ENCODE peak calls at places on chromosome 13, in ten cellular contexts. Q is dorsolateral prefrontal cortex, M is uterus, F is thoracic aorta, B is RWPE1, D is colonic mucosa, I is Peyer's patch, Z is cardiac fibroblast, W is endothelial cell, K is breast epithelium. A is an unnamed sample.

GRCh38 chr13:87331178-87331577 is 340.0 kb upstream of the SLITRK5 start:
- DNase-seq in M (no peak), Z (peak), I (no peak), B (peak), F (no peak), K (no peak), D (no peak), Q (no peak), W (no peak), A (no peak)

GRCh38 chr13:35512271-35512920 is 35.9 kb upstream of the MAB21L1 start:
- DNase-seq in Q (no peak), M (peak), Z (peak), F (no peak), B (peak), W (no peak), I (no peak), D (no peak), K (no peak), A (no peak)

GRCh38 chr13:40665754-40666057 is 735 bp downstream of the FOXO1 start:
- DNase-seq in Z (no peak), D (no peak), Q (no peak), B (peak), F (no peak), K (no peak), M (no peak), W (no peak), I (no peak), A (no peak)

GRCh38 chr13:93882086-93882651 is 597.3 kb downstream of the DCT start:
- DNase-seq in F (no peak), D (no peak), I (no peak), K (no peak), M (no peak), W (no peak), Z (no peak), Q (no peak), B (no peak), A (no peak)

GRCh38 chr13:73365681-73366080 is 306.9 kb downstream of the KLF5 start:
- DNase-seq in Z (no peak), M (no peak), Q (no peak), K (no peak), F (no peak), I (no peak), W (no peak), B (peak), D (no peak), A (no peak)

GRCh38 chr13:77599351-77599750 is 63.8 kb downstream of the SCEL start:
- DNase-seq in M (no peak), Z (no peak), I (no peak), W (no peak), F (no peak), B (no peak), K (no peak), D (no peak), Q (no peak), A (no peak)

GRCh38 chr13:33032037-33032625 is 15.9 kb downstream of the KL start:
- DNase-seq in K (no peak), D (no peak), W (no peak), Z (no peak), F (no peak), I (no peak), Q (no peak), M (no peak), B (no peak), A (no peak)

GRCh38 chr13:19864018-19864338 is 529 bp upstream of the ZMYM5 start:
- DNase-seq in D (peak), Z (peak), M (peak), I (peak), W (peak), B (no peak), F (no peak), Q (peak), K (peak), A (peak)

GRCh38 chr13:19088416-19088815 is 93.2 kb downstream of the TUBA3C start:
- DNase-seq in B (no peak), Q (no peak), I (no peak), K (no peak), M (no peak), F (no peak), D (no peak), Z (no peak), W (no peak), A (no peak)

GRCh38 chr13:54676526-54677113 is 1648.0 kb downstream of the OLFM4 start:
- DNase-seq in I (no peak), F (no peak), K (no peak), Q (no peak), M (no peak), D (no peak), Z (no peak), B (no peak), W (no peak), A (no peak)

GRCh38 chr13:39876258-39876657 is 220.8 kb downstream of the COG6 start:
- DNase-seq in I (no peak), W (no peak), K (no peak), F (no peak), B (peak), D (no peak), Z (peak), M (no peak), Q (no peak), A (no peak)

GRCh38 chr13:73754241-73754640 is 380.0 kb downstream of the KLF12 start:
- DNase-seq in Q (no peak), Z (no peak), K (no peak), F (no peak), I (no peak), M (no peak), B (no peak), D (no peak), W (no peak), A (no peak)

GRCh38 chr13:113216165-113217056 is 7.0 kb downstream of the CUL4A start:
- DNase-seq in W (no peak), M (no peak), Z (peak), B (peak), D (peak), K (no peak), I (no peak), F (no peak), Q (no peak), A (peak)

GRCh38 chr13:94842901-94843300 is 130.6 kb upstream of the SOX21 start:
- DNase-seq in Q (no peak), F (no peak), D (no peak), M (no peak), B (no peak), I (no peak), W (no peak), K (no peak), Z (no peak), A (no peak)

GRCh38 chr13:112747256-112747655 is 57.4 kb downstream of the ATP11A start:
- DNase-seq in F (no peak), W (no peak), I (no peak), Z (no peak), D (no peak), M (no peak), K (no peak), Q (no peak), B (no peak), A (no peak)

GRCh38 chr13:64154514-64154913 is 2738.9 kb upstream of the PCDH20 start:
- DNase-seq in Q (no peak), F (no peak), D (no peak), B (no peak), I (no peak), M (no peak), W (no peak), K (no peak), Z (peak), A (no peak)

GRCh38 chr13:82571653-82572052 is 1310.6 kb downstream of the SLITRK1 start:
- DNase-seq in F (no peak), Q (no peak), K (no peak), W (no peak), I (no peak), M (no peak), B (no peak), Z (no peak), D (no peak), A (no peak)

GRCh38 chr13:29073762-29074161 is 253.6 kb downstream of the MTUS2 start:
- DNase-seq in K (no peak), W (no peak), M (no peak), F (no peak), Z (no peak), D (no peak), Q (no peak), I (no peak), B (no peak), A (no peak)

GRCh38 chr13:104635879-104636278 is 1569.7 kb upstream of the SLC10A2 start:
- DNase-seq in W (no peak), D (no peak), B (no peak), Q (no peak), M (no peak), K (no peak), F (no peak), Z (no peak), I (no peak), A (no peak)

GRCh38 chr13:45691251-45691650 is 10.9 kb upstream of the CBY2 start:
- DNase-seq in I (no peak), B (no peak), Z (no peak), D (no peak), K (no peak), Q (no peak), M (no peak), W (no peak), F (no peak), A (no peak)

GRCh38 chr13:83622422-83622784 is 259.9 kb downstream of the SLITRK1 start:
- DNase-seq in D (no peak), Q (no peak), M (no peak), F (no peak), W (no peak), I (no peak), B (peak), Z (no peak), K (no peak), A (no peak)

GRCh38 chr13:45482571-45483173 is 17.9 kb downstream of the COG3 start:
- DNase-seq in Q (no peak), W (no peak), D (no peak), F (no peak), K (no peak), I (no peak), Z (peak), M (no peak), B (peak), A (no peak)

GRCh38 chr13:62300021-62300420 is 884.4 kb upstream of the PCDH20 start:
- DNase-seq in Q (no peak), K (no peak), Z (no peak), W (no peak), D (no peak), I (no peak), B (no peak), F (no peak), M (no peak), A (no peak)

GRCh38 chr13:29844441-29844840 is 6.0 kb downstream of the UBL3 start:
- DNase-seq in Q (no peak), D (no peak), F (no peak), B (no peak), W (no peak), K (no peak), M (no peak), I (no peak), Z (no peak), A (no peak)

GRCh38 chr13:31965361-31966066 is 66.1 kb upstream of the FRY start:
- DNase-seq in B (no peak), Z (peak), I (no peak), D (no peak), Q (no peak), F (no peak), W (no peak), M (no peak), K (no peak), A (no peak)

GRCh38 chr13:44128522-44128921 is 245.1 kb upstream of the SERP2 start:
- DNase-seq in F (no peak), W (no peak), Z (no peak), I (no peak), M (peak), D (no peak), Q (peak), B (no peak), K (no peak), A (peak)

GRCh38 chr13:46728777-46729176 is 68.2 kb downstream of the ESD start:
- DNase-seq in F (no peak), W (peak), K (no peak), M (no peak), Z (no peak), Q (no peak), B (no peak), I (no peak), D (no peak), A (no peak)

GRCh38 chr13:63287926-63288325 is 1872.3 kb upstream of the PCDH20 start:
- DNase-seq in Z (no peak), W (no peak), B (no peak), K (no peak), Q (no peak), I (no peak), F (no peak), D (no peak), M (no peak), A (no peak)

GRCh38 chr13:106393776-106394175 is 141.7 kb downstream of the EFNB2 start:
- DNase-seq in F (no peak), D (no peak), Z (no peak), M (no peak), B (peak), I (no peak), W (no peak), Q (no peak), K (no peak), A (no peak)

GRCh38 chr13:75744127-75744526 is 108.0 kb downstream of the LMO7 start:
- DNase-seq in K (no peak), D (no peak), W (no peak), F (no peak), Q (no peak), Z (peak), B (no peak), I (no peak), M (no peak), A (no peak)

GRCh38 chr13:31053098-31053497 is 108.6 kb downstream of the HSPH1 start:
- DNase-seq in W (no peak), M (no peak), I (no peak), Z (peak), B (no peak), D (no peak), Q (no peak), F (no peak), K (peak), A (no peak)

DNA sequence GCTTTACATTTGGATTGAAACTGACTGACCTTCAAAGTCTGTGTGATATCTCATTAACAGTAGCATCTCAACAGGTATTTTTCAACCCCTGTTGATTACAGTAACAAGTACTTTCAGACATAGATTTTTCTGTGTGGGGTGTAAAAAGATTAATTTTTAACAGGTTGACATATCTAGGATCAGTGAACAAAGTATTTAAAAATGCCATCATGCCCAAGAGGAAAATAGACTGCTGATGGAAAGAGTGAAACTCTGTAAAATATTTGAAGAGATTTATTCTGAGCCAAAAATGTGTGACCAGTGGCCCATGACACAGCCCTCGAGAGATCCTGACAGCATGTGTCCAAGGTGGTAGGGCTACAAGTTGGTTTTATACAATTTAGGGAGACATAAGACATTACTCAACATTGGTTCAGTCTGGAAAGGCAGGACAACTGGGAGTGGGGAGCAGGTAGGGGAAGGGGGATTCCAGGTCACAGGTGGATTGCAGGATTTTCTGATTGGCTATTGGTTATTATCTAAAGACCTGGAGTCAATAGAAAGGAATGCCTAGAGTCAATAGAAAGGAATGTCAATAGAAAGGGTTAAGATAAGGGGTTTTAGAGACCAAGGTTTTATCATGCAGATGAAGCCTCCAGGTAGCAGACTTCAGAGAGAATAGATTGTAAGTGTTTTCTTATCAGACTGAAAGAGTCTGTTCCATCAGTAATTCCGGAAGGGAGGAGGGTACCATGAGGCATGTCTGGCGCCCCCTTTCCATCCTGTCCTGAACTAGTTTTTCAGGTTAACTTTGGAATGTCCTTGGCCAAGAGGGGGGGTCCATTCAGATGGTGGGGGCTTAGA is 29.1 kb downstream of the TNFRSF19 start:
- DNase-seq in M (no peak), Q (no peak), I (no peak), F (no peak), B (no peak), Z (no peak), K (no peak), W (no peak), D (no peak), A (no peak)
- TF ChIP-seq CTCF in M (no peak), Q (no peak), I (no peak), F (no peak), B (no peak), Z (no peak), K (no peak), W (no peak), D (no peak), A (no peak)

DNA sequence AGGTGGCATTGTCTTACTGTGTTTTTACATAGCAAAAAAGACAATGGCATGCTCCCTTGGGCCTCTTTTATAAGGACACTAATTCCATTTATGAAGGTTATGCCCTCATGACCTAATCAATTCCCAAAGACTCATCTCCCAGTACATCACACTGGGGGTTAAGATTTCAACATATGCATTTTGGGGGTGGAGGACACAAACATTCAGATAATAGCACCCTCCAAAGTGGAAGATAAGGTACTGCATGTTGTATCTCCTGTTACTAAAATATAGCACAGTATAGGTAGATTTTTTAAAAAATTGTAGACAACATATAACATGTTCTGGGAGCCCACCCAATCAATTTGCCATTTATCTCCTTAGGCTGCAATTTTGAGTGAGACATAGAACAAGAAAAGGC is 221.2 kb downstream of the LIG4 start:
- DNase-seq in F (no peak), Q (no peak), K (no peak), Z (no peak), I (no peak), W (no peak), B (no peak), D (no peak), M (no peak), A (no peak)
- TF ChIP-seq CTCF in F (no peak), Q (no peak), K (no peak), Z (no peak), I (no peak), W (no peak), B (no peak), D (no peak), M (no peak), A (no peak)

GRCh38 chr13:81142306-81142999 is 801.5 kb upstream of the SPRY2 start:
- DNase-seq in F (no peak), M (no peak), I (no peak), K (no peak), D (no peak), Q (no peak), Z (no peak), B (no peak), W (no peak), A (no peak)
- TF ChIP-seq CTCF in F (no peak), M (no peak), I (no peak), K (no peak), D (no peak), Q (no peak), Z (no peak), B (no peak), W (peak), A (no peak)

GRCh38 chr13:42334329-42334706 is 62.4 kb downstream of the AKAP11 start:
- DNase-seq in D (no peak), W (no peak), Q (no peak), M (no peak), K (no peak), I (no peak), Z (no peak), F (no peak), B (no peak), A (no peak)
- TF ChIP-seq CTCF in D (peak), W (peak), Q (no peak), M (no peak), K (no peak), I (no peak), Z (no peak), F (no peak), B (peak), A (no peak)

GRCh38 chr13:25406377-25406776 is 34.6 kb downstream of the ATP8A2 start:
- DNase-seq in M (no peak), I (no peak), B (no peak), D (no peak), F (no peak), W (peak), K (no peak), Z (no peak), Q (no peak), A (no peak)
- TF ChIP-seq CTCF in M (no peak), I (no peak), B (no peak), D (no peak), F (no peak), W (no peak), K (no peak), Z (no peak), Q (no peak), A (peak)

GRCh38 chr13:71244181-71244580 is 622.8 kb downstream of the DACH1 start:
- DNase-seq in Q (no peak), W (no peak), M (no peak), Z (no peak), I (no peak), B (no peak), K (no peak), F (no peak), D (no peak), A (no peak)

GRCh38 chr13:71237332-71237731 is 629.7 kb downstream of the DACH1 start:
- DNase-seq in Q (no peak), W (no peak), I (no peak), B (no peak), F (no peak), Z (no peak), D (no peak), M (no peak), K (no peak), A (no peak)

GRCh38 chr13:71242191-71242590 is 624.8 kb downstream of the DACH1 start:
- DNase-seq in K (no peak), I (no peak), B (no peak), M (no peak), W (no peak), Q (peak), F (no peak), Z (peak), D (no peak), A (no peak)

GRCh38 chr13:71240906-71241305 is 626.1 kb downstream of the DACH1 start:
- DNase-seq in W (no peak), Z (peak), D (no peak), F (no peak), B (no peak), M (no peak), Q (no peak), K (no peak), I (no peak), A (no peak)
- TF ChIP-seq CTCF in W (no peak), Z (peak), D (peak), F (no peak), B (peak), M (peak), Q (peak), K (no peak), I (peak), A (peak)

GRCh38 chr13:110310541-110311491 is 3.7 kb downstream of the COL4A2 start:
- DNase-seq in M (peak), D (no peak), Z (no peak), B (no peak), F (no peak), W (no peak), I (no peak), Q (no peak), K (no peak), A (no peak)

GRCh38 chr13:110311721-110312668 is 4.9 kb downstream of the COL4A2 start:
- DNase-seq in B (no peak), D (no peak), I (no peak), Z (peak), K (no peak), Q (no peak), M (peak), F (no peak), W (no peak), A (no peak)

GRCh38 chr13:110314516-110315245 is 7.6 kb downstream of the COL4A2 start:
- DNase-seq in W (no peak), M (no peak), K (no peak), Q (no peak), F (no peak), Z (no peak), D (no peak), B (no peak), I (no peak), A (no peak)

GRCh38 chr13:110309661-110310524 is 2.8 kb downstream of the COL4A2 start:
- DNase-seq in F (no peak), M (no peak), D (no peak), K (no peak), Z (peak), B (no peak), W (no peak), Q (no peak), I (no peak), A (no peak)

GRCh38 chr13:110312669-110313031 is 5.6 kb downstream of the COL4A2 start:
- DNase-seq in Z (peak), Q (no peak), B (no peak), M (peak), W (no peak), D (no peak), K (no peak), I (no peak), F (no peak), A (no peak)
- TF ChIP-seq CTCF in Z (no peak), Q (no peak), B (no peak), M (no peak), W (no peak), D (no peak), K (no peak), I (no peak), F (no peak), A (no peak)

GRCh38 chr13:51066091-51066831 is 44.8 kb downstream of the C13orf42 start:
- DNase-seq in Q (no peak), W (no peak), M (no peak), F (no peak), Z (no peak), B (no peak), K (no peak), D (no peak), I (no peak), A (no peak)
- TF ChIP-seq CTCF in Q (no peak), W (no peak), M (no peak), F (no peak), Z (no peak), B (no peak), K (no peak), D (no peak), I (no peak), A (no peak)